ENCODE peak calls at places on chromosomes 11 and 22, in seven cellular contexts. Z is tibial nerve, U is activated T-helper 1 cell treated with Interleukin-2 at 50 U/mL for 16 hours, K is HTR-8/SVneo, J is amniotic stem cell, G is astrocyte, N is Caki2. L is an unnamed sample.

GRCh38 chr11:79062814-79063762 is 377.7 kb downstream of the TENM4 start:
- DNase-seq in J (no peak), N (no peak), U (no peak), Z (no peak), G (no peak), K (peak), L (no peak)

GRCh38 chr11:34167961-34168360 is 62.5 kb downstream of the NAT10 start:
- DNase-seq in J (no peak), N (no peak), K (no peak), G (no peak), Z (no peak), U (no peak), L (no peak)

GRCh38 chr11:12723410-12724297 is 49.4 kb downstream of the TEAD1 start:
- DNase-seq in N (peak), G (peak), K (no peak), J (no peak), Z (no peak), U (no peak), L (no peak)

GRCh38 chr11:43699879-43700278 is 19.3 kb downstream of the HSD17B12 start:
- DNase-seq in K (no peak), N (no peak), Z (no peak), G (no peak), J (no peak), U (no peak), L (no peak)

GRCh38 chr22:31083923-31084810 is 3.0 kb downstream of the SMTN start:
- DNase-seq in G (no peak), U (no peak), N (no peak), Z (no peak), K (no peak), J (no peak), L (no peak)

GRCh38 chr22:39177456-39177775 is 24.9 kb upstream of the CBX7 start:
- DNase-seq in N (no peak), J (no peak), G (no peak), U (no peak), Z (no peak), K (no peak), L (no peak)

GRCh38 chr22:46948411-46949144 is 186.1 kb downstream of the TBC1D22A start:
- DNase-seq in Z (no peak), U (no peak), J (no peak), N (no peak), G (no peak), K (no peak), L (no peak)

GRCh38 chr22:42976131-42976530 is 38.8 kb downstream of the PACSIN2 start:
- DNase-seq in U (no peak), N (no peak), G (no peak), Z (no peak), K (no peak), J (no peak), L (no peak)

GRCh38 chr11:13923182-13923581 is 39.3 kb upstream of the SPON1 start:
- DNase-seq in N (peak), K (no peak), J (no peak), Z (no peak), G (no peak), U (no peak), L (no peak)

GRCh38 chr11:69645801-69646492 is 5.0 kb downstream of the CCND1 start:
- DNase-seq in Z (no peak), K (no peak), J (no peak), N (no peak), U (no peak), G (no peak), L (no peak)

GRCh38 chr11:125091247-125091876 is 20.1 kb downstream of the TMEM218 start:
- DNase-seq in Z (no peak), J (peak), G (peak), N (peak), K (peak), U (no peak), L (no peak)

GRCh38 chr22:44462246-44463015 is 35.6 kb downstream of the RTL6 start:
- DNase-seq in Z (no peak), N (no peak), G (no peak), U (no peak), J (no peak), K (no peak), L (no peak)

GRCh38 chr11:43944761-43945311 is 2.4 kb downstream of the C11orf96 start:
- DNase-seq in Z (peak), G (no peak), J (no peak), U (peak), K (peak), N (no peak), L (peak)

GRCh38 chr11:2700415-2701211 is 819 bp upstream of the KCNQ1OT1 start:
- DNase-seq in N (peak), Z (peak), K (peak), U (no peak), J (no peak), G (no peak), L (no peak)

GRCh38 chr11:66080055-66080817 is 10.2 kb downstream of the PACS1 start:
- DNase-seq in K (peak), U (peak), J (peak), G (peak), N (peak), Z (no peak), L (peak)

GRCh38 chr11:62394825-62395538 is 23.9 kb upstream of the SCGB1A1 start:
- DNase-seq in U (no peak), K (peak), G (peak), Z (peak), J (peak), N (peak), L (no peak)

GRCh38 chr11:12388171-12388570 is 10.8 kb downstream of the PARVA start:
- DNase-seq in N (no peak), Z (no peak), J (no peak), K (no peak), G (no peak), U (no peak), L (no peak)

GRCh38 chr11:86548278-86548917 is 124.0 kb downstream of the ME3 start:
- DNase-seq in U (no peak), G (peak), K (no peak), N (no peak), Z (no peak), J (peak), L (no peak)

GRCh38 chr11:34548278-34548677 is 34.7 kb upstream of the ELF5 start:
- DNase-seq in J (no peak), Z (no peak), U (no peak), G (no peak), K (no peak), N (no peak), L (no peak)

GRCh38 chr22:41568811-41569210 is 8.0 kb downstream of the CSDC2 start:
- DNase-seq in Z (no peak), J (no peak), U (no peak), N (no peak), K (no peak), G (no peak), L (no peak)

GRCh38 chr11:57310630-57311086 is 14.1 kb downstream of the TNKS1BP1 start:
- DNase-seq in Z (no peak), U (no peak), G (no peak), K (peak), N (no peak), J (no peak), L (no peak)

GRCh38 chr11:35079581-35079980 is 59.4 kb upstream of the CD44 start:
- DNase-seq in U (no peak), K (no peak), J (no peak), Z (no peak), G (no peak), N (no peak), L (no peak)

GRCh38 chr11:131579932-131580387 is 209.5 kb downstream of the NTM start:
- DNase-seq in G (peak), K (no peak), U (no peak), N (no peak), J (peak), Z (no peak), L (no peak)

GRCh38 chr11:104784684-104785460 is 113.4 kb downstream of the CASP12 start:
- DNase-seq in N (no peak), G (no peak), K (no peak), Z (no peak), U (no peak), J (no peak), L (no peak)

GRCh38 chr11:71293961-71294782 is 41.8 kb upstream of the SHANK2 start:
- DNase-seq in K (no peak), J (no peak), Z (no peak), G (no peak), U (no peak), N (no peak), L (no peak)

GRCh38 chr11:36672815-36673450 is 74.9 kb upstream of the RAG2 start:
- DNase-seq in N (peak), G (peak), J (peak), Z (no peak), U (no peak), K (peak), L (no peak)

GRCh38 chr11:76132268-76132667 is 74.0 kb downstream of the WNT11 start:
- DNase-seq in Z (no peak), N (no peak), U (no peak), K (no peak), G (no peak), J (no peak), L (no peak)

GRCh38 chr11:33907419-33907818 is 15.5 kb upstream of the LMO2 start:
- DNase-seq in N (no peak), J (no peak), G (no peak), K (no peak), Z (no peak), U (no peak), L (no peak)

GRCh38 chr22:36221799-36222751 is 17.3 kb downstream of the APOL2 start:
- DNase-seq in N (no peak), Z (no peak), U (peak), G (peak), J (no peak), K (peak), L (peak)

GRCh38 chr11:73521621-73522020 is 76.3 kb downstream of the FAM168A start:
- DNase-seq in U (no peak), G (peak), K (peak), Z (no peak), J (no peak), N (peak), L (no peak)

L was measured in effector memory CD4-positive, alpha-beta T cell.